ENCODE peak calls at places on chromosome 7, in eight cellular contexts. I is naive thymus-derived CD8-positive, alpha-beta T cell; U is anterior cingulate cortex; E is NCI-H1092; R is CD4-positive, alpha-beta T cell; B is SK-MEL-5; L is GM10248; O is NCI-H1417. S is an unnamed sample.
A peak's percentile ranks its signal among the peaks of the same experiment; 100 is the strongest.

GRCh38 chr7:139870406-139870805 is 41.3 kb downstream of the TBXAS1 start:
- DNase-seq in I (no peak), U (no peak), E (no peak), R (no peak), B (no peak), L (no peak), O (no peak), S (no peak)

GRCh38 chr7:48710995-48711394 is 213.4 kb upstream of the CDC14C start:
- DNase-seq in I (no peak), U (no peak), E (no peak), R (no peak), B (no peak), L (no peak), O (no peak), S (no peak)

GRCh38 chr7:106770191-106770590 is 94.9 kb upstream of the PIK3CG start:
- DNase-seq in I (no peak), U (no peak), E (no peak), R (no peak), B (no peak), L (no peak), O (no peak), S (no peak)

GRCh38 chr7:95509199-95509598 is 23.5 kb downstream of the ASB4 start:
- DNase-seq in I (no peak), U (peak; percentile 39), E (peak; percentile 90), R (no peak), B (peak; percentile 49), L (no peak), O (peak; percentile 78), S (peak; percentile 88)

GRCh38 chr7:24851791-24852190 is 94.5 kb upstream of the GSDME start:
- DNase-seq in I (no peak), U (no peak), E (no peak), R (no peak), B (peak; percentile 47), L (no peak), O (no peak), S (no peak)

GRCh38 chr7:17725761-17726160 is 214.5 kb downstream of the SNX13 start:
- DNase-seq in I (no peak), U (no peak), E (no peak), R (no peak), B (no peak), L (no peak), O (no peak), S (no peak)

GRCh38 chr7:154777023-154777422 is 225.9 kb downstream of the PAXIP1 start:
- DNase-seq in I (no peak), U (no peak), E (no peak), R (no peak), B (peak; percentile 22), L (no peak), O (no peak), S (peak; percentile 15)

GRCh38 chr7:15751191-15751701 is 64.8 kb upstream of the MEOX2 start:
- DNase-seq in I (no peak), U (no peak), E (no peak), R (no peak), B (no peak), L (no peak), O (no peak), S (no peak)

GRCh38 chr7:2873686-2874551 is 29.8 kb upstream of the GNA12 start:
- DNase-seq in I (no peak), U (no peak), E (no peak), R (no peak), B (peak; percentile 50), L (peak; percentile 8), O (no peak), S (no peak)

GRCh38 chr7:68865351-68865885 is 732.9 kb upstream of the AUTS2 start:
- DNase-seq in I (no peak), U (no peak), E (no peak), R (no peak), B (no peak), L (no peak), O (no peak), S (no peak)

GRCh38 chr7:597348-598178 is 77.9 kb upstream of the PDGFA start:
- DNase-seq in I (no peak), U (no peak), E (no peak), R (no peak), B (no peak), L (no peak), O (no peak), S (no peak)

GRCh38 chr7:7157887-7158271 is 24.5 kb upstream of the C1GALT1 start:
- DNase-seq in I (no peak), U (no peak), E (no peak), R (no peak), B (no peak), L (no peak), O (no peak), S (no peak)

GRCh38 chr7:128215739-128216138 is 25.3 kb upstream of the LEP start:
- DNase-seq in I (no peak), U (no peak), E (no peak), R (no peak), B (no peak), L (no peak), O (no peak), S (no peak)

GRCh38 chr7:27793780-27794179 is 53.8 kb downstream of the TAX1BP1 start:
- DNase-seq in I (no peak), U (no peak), E (no peak), R (no peak), B (peak; percentile 53), L (no peak), O (no peak), S (no peak)

GRCh38 chr7:106430535-106431455 is 146.0 kb upstream of the NAMPT start:
- DNase-seq in I (no peak), U (no peak), E (no peak), R (no peak), B (no peak), L (no peak), O (no peak), S (no peak)

GRCh38 chr7:40008218-40008815 is 58.3 kb downstream of the CDK13 start:
- DNase-seq in I (no peak), U (no peak), E (no peak), R (no peak), B (no peak), L (no peak), O (no peak), S (no peak)

GRCh38 chr7:117946201-117946633 is 73.0 kb upstream of the CTTNBP2 start:
- DNase-seq in I (no peak), U (no peak), E (no peak), R (no peak), B (no peak), L (no peak), O (no peak), S (no peak)

GRCh38 chr7:130940907-130941306 is 206.9 kb upstream of the KLF14 start:
- DNase-seq in I (no peak), U (no peak), E (no peak), R (no peak), B (peak; percentile 52), L (no peak), O (no peak), S (no peak)

GRCh38 chr7:5630670-5631069 is 150.8 kb downstream of the RNF216 start:
- DNase-seq in I (peak; percentile 21), U (no peak), E (no peak), R (peak; percentile 21), B (no peak), L (no peak), O (no peak), S (no peak)

GRCh38 chr7:77811895-77812685 is 13.5 kb downstream of the PHTF2 start:
- DNase-seq in I (no peak), U (no peak), E (no peak), R (no peak), B (no peak), L (no peak), O (no peak), S (no peak)

GRCh38 chr7:71547426-71547825 is 415.5 kb downstream of the GALNT17 start:
- DNase-seq in I (no peak), U (no peak), E (no peak), R (no peak), B (no peak), L (no peak), O (no peak), S (no peak)

GRCh38 chr7:98472391-98473002 is 71.6 kb upstream of the BAIAP2L1 start:
- DNase-seq in I (no peak), U (no peak), E (no peak), R (no peak), B (no peak), L (no peak), O (no peak), S (no peak)

GRCh38 chr7:20491286-20491685 is 124.2 kb upstream of the ABCB5 start:
- DNase-seq in I (no peak), U (no peak), E (no peak), R (no peak), B (no peak), L (no peak), O (no peak), S (no peak)

GRCh38 chr7:106031271-106032029 is 68.4 kb downstream of the CDHR3 start:
- DNase-seq in I (no peak), U (peak; percentile 38), E (peak; percentile 78), R (no peak), B (peak; percentile 58), L (no peak), O (peak; percentile 47), S (peak; percentile 53)